ENCODE peak calls at places on chromosomes 16 and 17, in ten cellular contexts. P is activated T-cell treated with anti-CD3 and anti-CD28 coated beads, Interleukin-2, amount 50 U/mL, for 1 hour; Z is head of caudate nucleus; J is AG09319; V is heart left ventricle; L is bronchial epithelial cell; R is substantia nigra; Y is HS-5; E is foreskin fibroblast; W is Karpas-422. B is an unnamed sample.

GRCh38 chr17:17675925-17676534 is 5.2 kb upstream of the RAI1 start:
- DNase-seq in Y (no peak), W (no peak), L (peak), R (no peak), V (no peak), J (no peak), P (no peak), E (peak), Z (no peak), B (no peak)

GRCh38 chr17:17568772-17569195 is 22.7 kb downstream of the PEMT start:
- DNase-seq in V (peak), R (no peak), P (peak), E (peak), J (no peak), L (peak), Y (no peak), W (peak), Z (peak), B (no peak)

GRCh38 chr16:67264866-67265265 is 14.5 kb upstream of the PLEKHG4 start:
- DNase-seq in P (no peak), J (no peak), E (no peak), Z (no peak), W (no peak), L (no peak), R (no peak), V (no peak), Y (no peak), B (no peak)

GRCh38 chr17:5587431-5588032 is 3.2 kb upstream of the NLRP1 start:
- DNase-seq in P (no peak), Z (peak), W (peak), E (peak), L (peak), R (no peak), V (peak), Y (peak), J (no peak), B (peak)

GRCh38 chr17:79750650-79751545 is 20.2 kb downstream of the ENPP7 start:
- DNase-seq in P (no peak), E (no peak), R (no peak), J (no peak), Y (no peak), W (no peak), L (peak), Z (no peak), V (no peak), B (no peak)

GRCh38 chr17:31919802-31920525 is 16.8 kb upstream of the SUZ12 start:
- DNase-seq in Z (no peak), Y (no peak), E (peak), W (no peak), R (no peak), P (no peak), V (no peak), L (no peak), J (no peak), B (no peak)

GRCh38 chr17:49638818-49639217 is 39.1 kb downstream of the SPOP start:
- DNase-seq in W (no peak), Z (no peak), V (no peak), R (no peak), Y (no peak), L (no peak), J (no peak), P (no peak), E (no peak), B (no peak)

GRCh38 chr16:49468611-49469322 is 95.2 kb downstream of the C16orf78 start:
- DNase-seq in R (no peak), W (peak), P (peak), J (no peak), Z (no peak), Y (no peak), L (no peak), E (no peak), V (peak), B (no peak)

GRCh38 chr16:84454611-84455010 is 49.8 kb downstream of the MEAK7 start:
- DNase-seq in V (no peak), Y (no peak), P (no peak), J (no peak), R (no peak), E (no peak), W (no peak), L (no peak), Z (no peak), B (no peak)

GRCh38 chr17:13415877-13416416 is 185.8 kb downstream of the HS3ST3A1 start:
- DNase-seq in Y (no peak), Z (no peak), P (no peak), W (no peak), V (peak), R (no peak), L (peak), J (no peak), E (peak), B (no peak)

GRCh38 chr17:47072881-47073280 is 93.8 kb upstream of the RPRML start:
- DNase-seq in J (no peak), V (no peak), L (no peak), Y (no peak), W (no peak), R (peak), P (no peak), E (peak), Z (peak), B (peak)

GRCh38 chr16:65122974-65123845 is 1.3 kb upstream of the CDH11 start:
- DNase-seq in R (peak), E (peak), Y (no peak), L (no peak), W (no peak), J (peak), P (no peak), Z (peak), V (peak), B (no peak)

GRCh38 chr16:12511308-12511707 is 292.4 kb downstream of the CPPED1 start:
- DNase-seq in V (no peak), R (no peak), Y (no peak), W (no peak), L (no peak), J (no peak), P (no peak), Z (no peak), E (no peak), B (no peak)

GRCh38 chr17:76700627-76701470 is 9.9 kb downstream of the MXRA7 start:
- DNase-seq in Y (no peak), V (peak), R (no peak), W (no peak), E (peak), J (peak), P (no peak), Z (no peak), L (peak), B (no peak)

GRCh38 chr16:71526111-71526998 is at the start of gene CHST4:
- DNase-seq in W (peak), L (peak), P (no peak), R (no peak), Y (peak), Z (no peak), J (peak), E (peak), V (no peak), B (no peak)

GRCh38 chr17:40915721-40916256 is 21.7 kb downstream of the KRT23 start:
- DNase-seq in Z (no peak), Y (no peak), P (no peak), E (peak), W (no peak), L (peak), J (no peak), V (no peak), R (no peak), B (no peak)

B was measured in smooth muscle cell of the brain vasculature.